ENCODE peak calls at places on chromosomes 12 and 14, in eight cellular contexts. One of them, this sample, is unnamed.
A peak's percentile ranks its signal among the peaks of the same experiment; 100 is the strongest.

GRCh38 chr12:2395352-2395977 is 342.7 kb downstream of the CACNA1C start:
- DNase-seq in lower leg skin: no peak
- DNase-seq in A549: peak; percentile 46
- DNase-seq in stomach: peak; percentile 36
- DNase-seq in NB4: peak; percentile 48
- DNase-seq in sigmoid colon: no peak
- DNase-seq in K562: peak; percentile 70
- DNase-seq in adrenal gland: peak; percentile 64
- DNase-seq in this sample: no peak

GRCh38 chr14:92254786-92255185 is 68.2 kb upstream of the SLC24A4 start:
- DNase-seq in lower leg skin: peak; percentile 79
- DNase-seq in A549: no peak
- DNase-seq in stomach: no peak
- DNase-seq in NB4: no peak
- DNase-seq in sigmoid colon: peak; percentile 84
- DNase-seq in K562: no peak
- DNase-seq in adrenal gland: no peak
- DNase-seq in this sample: no peak

GRCh38 chr12:13211859-13212664 is 15.5 kb downstream of the EMP1 start:
- DNase-seq in lower leg skin: no peak
- DNase-seq in A549: peak; percentile 78
- DNase-seq in stomach: peak; percentile 66
- DNase-seq in NB4: peak; percentile 77
- DNase-seq in sigmoid colon: peak; percentile 76
- DNase-seq in K562: peak; percentile 41
- DNase-seq in adrenal gland: peak; percentile 84
- DNase-seq in this sample: peak; percentile 80

GRCh38 chr12:46224401-46224800 is 44.4 kb downstream of the SLC38A1 start:
- DNase-seq in lower leg skin: peak; percentile 89
- DNase-seq in A549: no peak
- DNase-seq in stomach: no peak
- DNase-seq in NB4: no peak
- DNase-seq in sigmoid colon: peak; percentile 93
- DNase-seq in K562: no peak
- DNase-seq in adrenal gland: peak; percentile 24
- DNase-seq in this sample: peak; percentile 42

GRCh38 chr12:100164153-100164704 is 21.6 kb upstream of the BLTP3B start:
- DNase-seq in lower leg skin: no peak
- DNase-seq in A549: no peak
- DNase-seq in stomach: no peak
- DNase-seq in NB4: peak; percentile 42
- DNase-seq in sigmoid colon: no peak
- DNase-seq in K562: no peak
- DNase-seq in adrenal gland: no peak
- DNase-seq in this sample: no peak

GRCh38 chr12:4412056-4412455 is 32.5 kb upstream of the FGF23 start:
- DNase-seq in lower leg skin: no peak
- DNase-seq in A549: no peak
- DNase-seq in stomach: no peak
- DNase-seq in NB4: no peak
- DNase-seq in sigmoid colon: no peak
- DNase-seq in K562: no peak
- DNase-seq in adrenal gland: no peak
- DNase-seq in this sample: no peak

GRCh38 chr12:28563926-28564325 is 373.7 kb downstream of the CCDC91 start:
- DNase-seq in lower leg skin: no peak
- DNase-seq in A549: no peak
- DNase-seq in stomach: no peak
- DNase-seq in NB4: peak; percentile 30
- DNase-seq in sigmoid colon: no peak
- DNase-seq in K562: no peak
- DNase-seq in adrenal gland: no peak
- DNase-seq in this sample: no peak

GRCh38 chr12:63940295-63940997 is 95.9 kb downstream of the SRGAP1 start:
- DNase-seq in lower leg skin: no peak
- DNase-seq in A549: no peak
- DNase-seq in stomach: no peak
- DNase-seq in NB4: no peak
- DNase-seq in sigmoid colon: no peak
- DNase-seq in K562: no peak
- DNase-seq in adrenal gland: no peak
- DNase-seq in this sample: no peak

GRCh38 chr14:104281768-104282301 is 143.4 kb downstream of the KIF26A start:
- DNase-seq in lower leg skin: no peak
- DNase-seq in A549: no peak
- DNase-seq in stomach: peak; percentile 21
- DNase-seq in NB4: no peak
- DNase-seq in sigmoid colon: no peak
- DNase-seq in K562: no peak
- DNase-seq in adrenal gland: peak; percentile 18
- DNase-seq in this sample: peak; percentile 6

GRCh38 chr12:114269153-114269552 is 136.8 kb downstream of the TBX5 start:
- DNase-seq in lower leg skin: no peak
- DNase-seq in A549: no peak
- DNase-seq in stomach: no peak
- DNase-seq in NB4: no peak
- DNase-seq in sigmoid colon: no peak
- DNase-seq in K562: no peak
- DNase-seq in adrenal gland: no peak
- DNase-seq in this sample: no peak

GRCh38 chr12:104507672-104508071 is 50.9 kb downstream of the CHST11 start:
- DNase-seq in lower leg skin: no peak
- DNase-seq in A549: no peak
- DNase-seq in stomach: no peak
- DNase-seq in NB4: no peak
- DNase-seq in sigmoid colon: no peak
- DNase-seq in K562: peak; percentile 67
- DNase-seq in adrenal gland: no peak
- DNase-seq in this sample: no peak

GRCh38 chr14:84404246-84404645 is 1125.7 kb upstream of the FLRT2 start:
- DNase-seq in lower leg skin: no peak
- DNase-seq in A549: no peak
- DNase-seq in stomach: no peak
- DNase-seq in NB4: no peak
- DNase-seq in sigmoid colon: no peak
- DNase-seq in K562: no peak
- DNase-seq in adrenal gland: no peak
- DNase-seq in this sample: no peak

GRCh38 chr14:20652996-20653975 is 11.8 kb upstream of the OR6S1 start:
- DNase-seq in lower leg skin: no peak
- DNase-seq in A549: peak; percentile 97
- DNase-seq in stomach: no peak
- DNase-seq in NB4: peak; percentile 20
- DNase-seq in sigmoid colon: no peak
- DNase-seq in K562: peak; percentile 22
- DNase-seq in adrenal gland: peak; percentile 26
- DNase-seq in this sample: peak; percentile 23

GRCh38 chr12:89212339-89212771 is 139.9 kb downstream of the DUSP6 start:
- DNase-seq in lower leg skin: no peak
- DNase-seq in A549: no peak
- DNase-seq in stomach: peak; percentile 34
- DNase-seq in NB4: peak; percentile 32
- DNase-seq in sigmoid colon: peak; percentile 71
- DNase-seq in K562: no peak
- DNase-seq in adrenal gland: peak; percentile 29
- DNase-seq in this sample: no peak

GRCh38 chr12:10115311-10115710 is 14.7 kb downstream of the CLEC7A start:
- DNase-seq in lower leg skin: no peak
- DNase-seq in A549: no peak
- DNase-seq in stomach: no peak
- DNase-seq in NB4: no peak
- DNase-seq in sigmoid colon: no peak
- DNase-seq in K562: no peak
- DNase-seq in adrenal gland: no peak
- DNase-seq in this sample: no peak

GRCh38 chr12:64216239-64216638 is 5.9 kb downstream of the KICS2 start:
- DNase-seq in lower leg skin: no peak
- DNase-seq in A549: no peak
- DNase-seq in stomach: no peak
- DNase-seq in NB4: no peak
- DNase-seq in sigmoid colon: no peak
- DNase-seq in K562: no peak
- DNase-seq in adrenal gland: no peak
- DNase-seq in this sample: no peak

GRCh38 chr14:90676356-90676755 is 139.9 kb downstream of the TTC7B start:
- DNase-seq in lower leg skin: no peak
- DNase-seq in A549: no peak
- DNase-seq in stomach: no peak
- DNase-seq in NB4: no peak
- DNase-seq in sigmoid colon: no peak
- DNase-seq in K562: no peak
- DNase-seq in adrenal gland: no peak
- DNase-seq in this sample: no peak

DNA sequence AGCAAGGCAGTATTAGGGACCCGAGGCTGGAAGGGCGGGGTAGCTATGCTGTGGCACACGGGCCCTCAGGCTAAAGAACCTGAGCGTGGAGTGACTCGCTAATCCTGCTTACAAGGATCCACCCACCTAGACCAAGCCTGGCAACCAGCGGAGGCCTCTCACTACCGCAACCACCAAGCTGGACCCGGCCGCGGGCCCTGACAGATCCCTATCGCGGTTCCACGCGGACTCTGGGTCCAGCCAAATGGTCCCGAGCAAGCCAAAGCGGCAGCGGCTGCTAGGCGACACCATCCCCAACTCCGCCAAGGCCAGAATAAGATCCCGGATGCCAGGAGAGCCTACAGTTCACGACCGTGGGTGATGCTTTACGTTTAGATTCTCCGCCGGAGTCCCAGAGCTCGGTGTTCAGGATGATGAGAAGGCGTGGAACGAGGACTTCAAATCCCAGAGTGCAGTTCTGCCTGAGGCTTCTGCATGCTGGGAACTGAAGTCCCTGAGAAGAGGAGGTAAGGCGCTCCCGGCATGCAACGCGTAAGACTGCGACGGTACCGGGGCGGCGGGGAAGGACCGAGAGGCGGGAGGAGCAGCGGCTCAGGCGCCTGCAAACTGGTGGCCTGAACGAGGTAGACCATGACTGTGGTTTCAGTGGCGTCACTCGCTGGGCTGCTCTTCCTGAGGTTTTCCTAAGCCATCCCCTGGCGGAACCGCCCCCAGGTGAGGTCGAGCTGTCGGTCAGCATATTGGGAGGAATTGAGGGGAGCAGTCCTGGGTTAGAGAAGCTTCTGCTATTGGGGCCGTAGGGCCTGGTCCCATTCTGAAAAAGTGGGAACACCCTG is at the start of the genes CEP290 and TMTC3:
- DNase-seq in lower leg skin: peak; percentile 98
- DNase-seq in A549: peak; percentile 100
- DNase-seq in stomach: peak; percentile 94
- DNase-seq in NB4: peak; percentile 100
- DNase-seq in sigmoid colon: peak; percentile 97
- DNase-seq in K562: peak; percentile 86
- DNase-seq in adrenal gland: peak; percentile 97
- DNase-seq in this sample: peak; percentile 92
- TF ChIP-seq POLR2A in lower leg skin: no peak
- TF ChIP-seq POLR2A in A549: peak; percentile 73
- TF ChIP-seq POLR2A in stomach: no peak
- TF ChIP-seq POLR2A in NB4: peak; percentile 64
- TF ChIP-seq POLR2A in sigmoid colon: peak; percentile 66
- TF ChIP-seq POLR2A in K562: peak; percentile 75
- TF ChIP-seq POLR2A in adrenal gland: peak; percentile 73
- TF ChIP-seq POLR2A in this sample: peak; percentile 55

DNA sequence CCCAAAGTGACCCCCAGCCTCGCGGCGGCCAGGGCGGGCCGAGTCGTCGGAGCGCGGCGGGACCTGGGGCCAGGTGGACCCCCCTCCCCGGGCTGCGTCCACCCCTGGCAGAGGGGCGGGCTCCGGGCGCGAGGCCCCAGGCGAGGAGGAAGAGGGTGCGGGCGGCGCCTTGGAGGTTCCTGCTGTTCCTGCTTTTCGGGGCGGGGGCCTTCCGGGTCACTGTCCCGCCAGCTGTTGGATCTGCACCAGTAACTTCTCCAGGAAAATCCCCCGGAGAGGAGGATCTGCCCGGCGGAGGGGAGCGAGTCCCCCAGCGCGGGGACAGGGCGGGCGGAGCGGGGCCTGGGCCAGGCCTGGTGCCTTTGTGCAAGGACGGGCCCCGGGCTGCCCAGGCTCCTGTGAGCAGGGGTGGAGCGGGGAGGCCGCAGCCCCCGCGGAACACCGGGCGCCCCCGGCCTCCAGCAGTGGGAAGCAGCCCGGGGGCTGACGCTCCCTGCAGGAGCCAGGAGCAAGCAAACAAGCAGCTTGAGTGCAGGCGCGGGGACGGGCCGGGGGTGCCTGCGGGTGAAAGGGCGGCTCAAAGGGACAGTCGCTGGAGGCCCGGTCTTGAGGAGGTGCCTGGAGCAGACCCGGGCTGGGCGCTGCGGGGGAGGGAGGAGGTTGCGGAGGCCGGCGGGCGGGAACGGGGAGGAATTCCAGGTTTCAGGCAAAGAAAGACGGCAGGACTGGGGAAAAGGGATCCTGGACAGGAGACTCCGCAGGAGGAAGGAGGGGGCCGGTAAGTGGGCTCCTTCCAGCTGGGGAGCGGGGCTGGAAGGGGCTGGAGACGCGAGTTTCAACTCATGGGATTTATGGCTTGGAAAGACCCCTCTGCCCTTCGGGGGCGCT is 15.5 kb downstream of the TNFAIP2 start:
- DNase-seq in lower leg skin: no peak
- DNase-seq in A549: no peak
- DNase-seq in stomach: no peak
- DNase-seq in NB4: no peak
- DNase-seq in sigmoid colon: no peak
- DNase-seq in K562: no peak
- DNase-seq in adrenal gland: no peak
- DNase-seq in this sample: no peak
- H3K4me3 ChIP-seq in lower leg skin: no peak overlapping the region
- H3K4me3 ChIP-seq in A549: no peak overlapping the region
- H3K4me3 ChIP-seq in stomach: peak overlapping the region; percentile 9
- H3K4me3 ChIP-seq in NB4: no peak overlapping the region
- H3K4me3 ChIP-seq in sigmoid colon: no peak overlapping the region
- H3K4me3 ChIP-seq in K562: no peak overlapping the region
- H3K4me3 ChIP-seq in adrenal gland: no peak overlapping the region
- H3K4me3 ChIP-seq in this sample: peak overlapping the region; percentile 5

GRCh38 chr12:117501066-117501465 is 139.6 kb upstream of the NOS1 start:
- DNase-seq in lower leg skin: no peak
- DNase-seq in A549: no peak
- DNase-seq in stomach: no peak
- DNase-seq in NB4: no peak
- DNase-seq in sigmoid colon: no peak
- DNase-seq in K562: no peak
- DNase-seq in adrenal gland: no peak
- DNase-seq in this sample: no peak
- TF ChIP-seq POLR2A in lower leg skin: no peak
- TF ChIP-seq POLR2A in A549: no peak
- TF ChIP-seq POLR2A in stomach: no peak
- TF ChIP-seq POLR2A in NB4: no peak
- TF ChIP-seq POLR2A in sigmoid colon: no peak
- TF ChIP-seq POLR2A in K562: no peak
- TF ChIP-seq POLR2A in adrenal gland: no peak
- TF ChIP-seq POLR2A in this sample: no peak

DNA sequence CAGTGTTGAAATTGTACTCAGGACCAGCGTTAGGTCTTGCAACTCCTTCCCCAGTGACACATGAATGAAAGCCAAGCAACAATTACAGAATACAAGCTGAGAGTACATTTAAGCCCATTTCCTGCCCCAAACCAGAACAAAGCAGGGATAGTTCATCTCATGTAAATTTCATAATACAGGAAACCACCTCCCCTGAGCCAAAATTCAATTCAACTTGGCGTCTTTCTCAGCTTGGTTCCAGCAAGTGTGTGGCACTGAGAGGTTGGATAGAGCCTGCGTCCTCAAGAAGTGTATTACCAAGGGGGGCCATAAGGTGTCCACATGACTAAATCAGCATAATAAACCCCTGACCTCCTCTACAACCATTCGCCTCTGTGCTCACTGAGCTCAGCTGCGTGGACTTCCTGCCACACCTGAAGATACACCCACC is 278.9 kb upstream of the CRY1 start:
- DNase-seq in lower leg skin: no peak
- DNase-seq in A549: no peak
- DNase-seq in stomach: no peak
- DNase-seq in NB4: peak; percentile 74
- DNase-seq in sigmoid colon: no peak
- DNase-seq in K562: no peak
- DNase-seq in adrenal gland: no peak
- DNase-seq in this sample: no peak
- H3K4me3 ChIP-seq in lower leg skin: no peak overlapping the region
- H3K4me3 ChIP-seq in A549: no peak overlapping the region
- H3K4me3 ChIP-seq in stomach: no peak overlapping the region
- H3K4me3 ChIP-seq in NB4: no peak overlapping the region
- H3K4me3 ChIP-seq in sigmoid colon: no peak overlapping the region
- H3K4me3 ChIP-seq in K562: no peak overlapping the region
- H3K4me3 ChIP-seq in adrenal gland: no peak overlapping the region
- H3K4me3 ChIP-seq in this sample: no peak overlapping the region